ENCODE peak calls at places on chromosomes 1 and 21, in four cellular contexts. D is HFF-Myc, T is WERI-Rb-1, B is left ventricle myocardium inferior. M is an unnamed sample.

GRCh38 chr1:207335695-207336363 is 14.4 kb downstream of the CD55 start:
- DNase-seq in D (no peak), B (no peak), T (no peak), M (peak; percentile 88)

GRCh38 chr1:168939947-168940223 is 166.6 kb upstream of the ATP1B1 start:
- DNase-seq in D (no peak), B (no peak), T (no peak), M (no peak)

GRCh38 chr21:33069994-33070811 is at the start of gene OLIG1:
- DNase-seq in T (peak; percentile 77), B (peak; percentile 67), D (no peak), M (peak; percentile 33)

GRCh38 chr1:232292818-232293217 is 337.1 kb downstream of the SIPA1L2 start:
- DNase-seq in T (no peak), B (no peak), D (no peak), M (peak; percentile 72)

GRCh38 chr1:19066248-19066873 is 109.9 kb upstream of the IFFO2 start:
- DNase-seq in B (no peak), T (peak; percentile 81), D (no peak), M (peak; percentile 41)

GRCh38 chr1:227434808-227435207 is 116.5 kb upstream of the CDC42BPA start:
- DNase-seq in B (no peak), D (no peak), T (no peak), M (no peak)

GRCh38 chr1:39450956-39451601 is 40.4 kb upstream of the BMP8A start:
- DNase-seq in T (no peak), D (no peak), B (no peak), M (no peak)

GRCh38 chr1:39292401-39292800 is 87.9 kb downstream of the MACF1 start:
- DNase-seq in B (no peak), D (no peak), T (no peak), M (no peak)

GRCh38 chr1:85460555-85461088 is 4.3 kb downstream of the DDAH1 start:
- DNase-seq in D (no peak), B (no peak), T (no peak), M (peak; percentile 77)

GRCh38 chr1:95701450-95702173 is 467.6 kb downstream of the RWDD3 start:
- DNase-seq in D (no peak), T (no peak), B (no peak), M (no peak)

GRCh38 chr1:209652873-209653401 is 712 bp upstream of the LAMB3 start:
- DNase-seq in D (no peak), T (no peak), B (peak; percentile 77), M (peak; percentile 100)

GRCh38 chr1:94884101-94884875 is 42.6 kb downstream of the CNN3 start:
- DNase-seq in B (no peak), T (no peak), D (peak; percentile 93), M (peak; percentile 13)

GRCh38 chr1:87333692-87334347 is 5.1 kb downstream of the LMO4 start:
- DNase-seq in D (no peak), B (no peak), T (no peak), M (peak; percentile 3)

GRCh38 chr1:206012086-206012859 is 9.1 kb upstream of the RAB7B start:
- DNase-seq in T (peak; percentile 29), B (peak; percentile 68), D (no peak), M (no peak)

GRCh38 chr1:181936768-181937581 is 124.5 kb downstream of the ZNF648 start:
- DNase-seq in B (no peak), T (peak; percentile 33), D (no peak), M (peak; percentile 72)

GRCh38 chr1:52636701-52637695 is 4.0 kb downstream of the SHISAL2A start:
- DNase-seq in T (no peak), B (no peak), D (no peak), M (peak; percentile 68)

GRCh38 chr1:89203166-89203565 is 4.4 kb upstream of the GBP4 start:
- DNase-seq in D (no peak), B (no peak), T (no peak), M (peak; percentile 51)

GRCh38 chr1:157982111-157982510 is 11.3 kb upstream of the KIRREL1 start:
- DNase-seq in D (no peak), B (no peak), T (no peak), M (no peak)

GRCh38 chr1:243286409-243287127 is 30.7 kb downstream of the SDCCAG8 start:
- DNase-seq in D (no peak), T (no peak), B (no peak), M (no peak)

GRCh38 chr1:115706774-115707425 is 61.6 kb downstream of the CASQ2 start:
- DNase-seq in D (no peak), T (no peak), B (no peak), M (peak; percentile 60)

GRCh38 chr1:192698731-192699130 is 62.8 kb downstream of the RGS13 start:
- DNase-seq in B (no peak), D (no peak), T (no peak), M (no peak)

GRCh38 chr21:45857761-45858160 is 123.8 kb upstream of the COL6A1 start:
- DNase-seq in T (no peak), D (no peak), B (no peak), M (no peak)

GRCh38 chr1:232912845-232913580 is 37.4 kb upstream of the NTPCR start:
- DNase-seq in B (no peak), D (no peak), T (no peak), M (no peak)

GRCh38 chr1:206030714-206031113 is 7.0 kb upstream of the CTSE start:
- DNase-seq in B (peak; percentile 34), T (peak; percentile 99), D (peak; percentile 29), M (peak; percentile 95)

GRCh38 chr1:203335503-203335902 is 15.4 kb downstream of the FMOD start:
- DNase-seq in B (no peak), T (no peak), D (no peak), M (peak; percentile 32)

GRCh38 chr1:11653101-11653601 is 1.1 kb downstream of the FBXO2 start:
- DNase-seq in T (no peak), D (no peak), B (no peak), M (peak; percentile 75)

GRCh38 chr1:15727021-15727420 is 9.0 kb upstream of the SLC25A34 start:
- DNase-seq in D (no peak), B (no peak), T (no peak), M (no peak)

GRCh38 chr1:110433803-110434202 is 17.1 kb upstream of the PROK1 start:
- DNase-seq in B (peak; percentile 47), T (peak; percentile 75), D (no peak), M (peak; percentile 80)
- TF ChIP-seq CTCF in B (peak; percentile 50), T (peak; percentile 64), D (no peak), M (peak; percentile 39)

DNA sequence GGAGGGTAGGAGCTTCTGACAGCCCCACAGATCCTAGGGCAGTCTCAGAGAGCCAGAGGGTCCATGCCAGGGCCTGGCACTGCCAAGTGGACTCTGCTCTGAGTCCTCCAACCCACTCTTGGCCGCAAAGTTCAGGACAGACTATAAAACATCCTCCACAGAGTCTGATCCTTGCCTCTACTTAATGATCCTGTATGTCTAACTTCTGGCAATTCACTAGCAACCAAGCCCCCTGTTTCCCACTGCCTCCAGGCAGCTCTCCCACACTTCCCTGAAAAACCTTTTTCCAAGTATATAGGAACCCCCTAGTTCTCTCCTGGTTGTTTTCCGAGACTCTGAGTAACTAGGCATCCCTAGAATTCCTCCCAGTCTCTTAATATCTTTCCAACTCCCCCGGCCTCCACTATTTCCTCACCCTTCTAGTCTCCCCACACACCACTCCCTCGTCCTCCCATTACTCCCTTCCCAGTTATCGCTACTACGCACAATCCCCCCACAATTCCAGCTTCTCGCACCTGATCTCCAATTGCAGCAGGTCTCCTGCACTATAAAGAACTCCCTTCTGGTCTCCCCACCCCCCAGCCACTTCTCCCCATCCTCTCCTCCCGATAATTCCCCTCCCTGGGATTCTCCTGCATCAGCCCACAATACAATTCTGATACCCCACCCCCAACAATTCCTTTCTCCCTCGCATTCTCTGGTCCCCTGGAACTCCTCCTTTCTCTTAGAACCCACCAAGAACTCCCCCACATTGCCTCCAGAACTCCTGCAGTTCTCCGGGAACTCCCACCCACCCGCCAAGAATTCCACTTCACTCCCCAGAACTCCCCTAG is 574 bp downstream of the IGSF9 start:
- DNase-seq in T (peak; percentile 56), D (no peak), B (no peak), M (peak; percentile 42)
- H3K4me3 ChIP-seq in T (peak overlapping the region; percentile 81), D (peak overlapping the region; percentile 46), B (peak overlapping the region; percentile 69), M (peak overlapping the region; percentile 65)

GRCh38 chr1:113533061-113533460 is 142.7 kb downstream of the MAGI3 start:
- DNase-seq in D (no peak), T (no peak), B (no peak), M (no peak)

GRCh38 chr1:113538225-113538624 is 147.9 kb downstream of the MAGI3 start:
- DNase-seq in D (no peak), T (no peak), B (no peak), M (peak; percentile 77)

GRCh38 chr1:113534875-113535274 is 144.6 kb downstream of the MAGI3 start:
- DNase-seq in B (no peak), D (no peak), T (no peak), M (no peak)

GRCh38 chr1:113534130-113534817 is 144.0 kb downstream of the MAGI3 start:
- DNase-seq in D (peak; percentile 26), T (peak; percentile 25), B (no peak), M (peak; percentile 84)

GRCh38 chr1:113536182-113536780 is 146.0 kb downstream of the MAGI3 start:
- DNase-seq in B (no peak), T (no peak), D (no peak), M (peak; percentile 51)
- TF ChIP-seq CTCF in B (no peak), T (no peak), D (no peak), M (no peak)

GRCh38 chr21:44829507-44830092 is 11.7 kb upstream of the SUMO3 start:
- DNase-seq in D (no peak), T (no peak), B (no peak), M (no peak)

GRCh38 chr21:44823179-44823654 is 5.4 kb upstream of the SUMO3 start:
- DNase-seq in T (no peak), B (no peak), D (no peak), M (no peak)

GRCh38 chr21:44833663-44834062 is 15.8 kb upstream of the SUMO3 start:
- DNase-seq in T (no peak), D (no peak), B (no peak), M (no peak)

GRCh38 chr21:44831227-44831626 is 13.4 kb upstream of the SUMO3 start:
- DNase-seq in D (no peak), T (no peak), B (no peak), M (no peak)

DNA sequence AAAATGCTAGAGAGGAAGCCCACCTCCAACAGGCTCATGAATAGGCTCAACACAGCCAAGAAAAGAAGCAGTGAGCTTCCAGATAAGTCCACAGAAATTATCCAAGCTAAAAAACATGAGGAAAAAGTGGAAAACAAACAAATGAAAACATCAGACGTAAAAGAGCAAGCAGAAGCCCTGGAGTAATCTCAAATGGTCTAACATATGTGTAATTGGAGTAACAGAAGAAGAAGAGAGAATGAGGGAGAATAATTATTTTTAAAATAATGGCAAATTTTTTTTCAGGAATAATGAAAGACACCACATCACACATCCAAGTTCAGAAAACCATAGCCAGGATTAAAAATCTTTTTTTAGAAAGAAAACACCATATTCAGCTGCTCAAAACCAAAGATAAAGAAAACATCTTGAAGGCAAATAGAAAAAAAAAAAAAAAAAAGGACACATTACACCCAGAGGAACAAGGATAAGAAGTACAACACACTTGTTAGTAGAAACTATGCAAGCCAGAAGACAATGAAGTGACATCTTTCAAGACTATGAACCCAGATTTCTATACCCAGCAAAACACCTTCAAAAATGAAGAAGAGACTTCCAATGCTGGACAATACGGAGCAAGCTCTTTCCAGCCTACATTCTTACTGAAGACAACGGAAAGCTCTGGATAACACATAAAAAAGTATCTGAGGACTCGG is 10.6 kb upstream of the SUMO3 start:
- DNase-seq in T (no peak), D (no peak), B (no peak), M (no peak)
- H3K4me3 ChIP-seq in T (no peak overlapping the region), D (no peak overlapping the region), B (no peak overlapping the region), M (no peak overlapping the region)

GRCh38 chr1:60483471-60483870 is 409.9 kb upstream of the C1orf87 start:
- DNase-seq in B (no peak), D (no peak), T (no peak), M (peak; percentile 72)
- TF ChIP-seq CTCF in B (no peak), D (no peak), T (no peak), M (no peak)

M was measured in epithelial cell of esophagus.